ENCODE peak calls at places on chromosome 15, in four cellular contexts. O is left colon, G is kidney epithelial cell, F is NCI-H146. L is an unnamed sample.

GRCh38 chr15:34652726-34653033 is 69.2 kb upstream of the GOLGA8B start:
- DNase-seq in O (no peak), G (no peak), F (no peak), L (no peak)

GRCh38 chr15:70474367-70474681 is 289.0 kb downstream of the UACA start:
- DNase-seq in O (no peak), G (no peak), F (no peak), L (peak)

GRCh38 chr15:70765504-70766281 is 2.3 kb upstream of the UACA start:
- DNase-seq in O (no peak), G (no peak), F (no peak), L (no peak)

GRCh38 chr15:101016581-101016980 is 97.4 kb downstream of the LRRK1 start:
- DNase-seq in O (no peak), G (no peak), F (no peak), L (no peak)

GRCh38 chr15:44882499-44882968 is 74.0 kb upstream of the TERB2 start:
- DNase-seq in O (no peak), G (no peak), F (no peak), L (peak)

GRCh38 chr15:93327364-93327763 is 238.4 kb upstream of the RGMA start:
- DNase-seq in O (no peak), G (no peak), F (no peak), L (no peak)

GRCh38 chr15:58066042-58066867 is 744 bp upstream of the ALDH1A2 start:
- DNase-seq in O (peak), G (no peak), F (no peak), L (peak)

GRCh38 chr15:79724312-79724711 is 172.5 kb downstream of the MTHFS start:
- DNase-seq in O (no peak), G (no peak), F (no peak), L (no peak)

GRCh38 chr15:75022808-75023193 is 589 bp upstream of the PPCDC start:
- DNase-seq in O (no peak), G (no peak), F (no peak), L (no peak)

GRCh38 chr15:65611888-65612615 is 1.1 kb upstream of the INTS14 start:
- DNase-seq in O (no peak), G (no peak), F (peak), L (no peak)

GRCh38 chr15:65400760-65401606 is 21.8 kb downstream of the IGDCC4 start:
- DNase-seq in O (peak), G (no peak), F (peak), L (peak)

GRCh38 chr15:62506217-62506805 is 341.2 kb upstream of the C2CD4B start:
- DNase-seq in O (no peak), G (no peak), F (no peak), L (peak)

GRCh38 chr15:42032376-42033213 is 11.8 kb upstream of the PLA2G4E start:
- DNase-seq in O (no peak), G (no peak), F (no peak), L (no peak)

GRCh38 chr15:58396181-58396580 is 35.6 kb upstream of the LIPC start:
- DNase-seq in O (no peak), G (peak), F (no peak), L (peak)

GRCh38 chr15:56496635-56497034 is 31.7 kb upstream of the MNS1 start:
- DNase-seq in O (no peak), G (peak), F (peak), L (peak)

GRCh38 chr15:64507293-64507802 is 47.0 kb downstream of the ZNF609 start:
- DNase-seq in O (peak), G (peak), F (no peak), L (no peak)

GRCh38 chr15:75062706-75063105 is 39.3 kb downstream of the PPCDC start:
- DNase-seq in O (no peak), G (no peak), F (no peak), L (no peak)

GRCh38 chr15:75136758-75137157 is 64.9 kb upstream of the C15orf39 start:
- DNase-seq in O (no peak), G (no peak), F (no peak), L (no peak)

GRCh38 chr15:66356359-66357236 is at the start of gene TIPIN:
- DNase-seq in O (peak), G (peak), F (peak), L (peak)

GRCh38 chr15:77702211-77702957 is 69.7 kb upstream of the LINGO1 start:
- DNase-seq in O (peak), G (peak), F (no peak), L (peak)

GRCh38 chr15:39934415-39935044 is 615 bp downstream of the EIF2AK4 start:
- DNase-seq in O (no peak), G (no peak), F (no peak), L (peak)

GRCh38 chr15:58081446-58081845 is 15.9 kb upstream of the ALDH1A2 start:
- DNase-seq in O (no peak), G (no peak), F (no peak), L (no peak)

GRCh38 chr15:30882861-30883433 is 20.8 kb upstream of the FAN1 start:
- DNase-seq in O (no peak), G (no peak), F (no peak), L (no peak)

GRCh38 chr15:67115567-67115966 is 50.2 kb downstream of the SMAD3 start:
- DNase-seq in O (no peak), G (no peak), F (no peak), L (no peak)

GRCh38 chr15:25182736-25183445 is 228.1 kb downstream of the SNRPN start:
- DNase-seq in O (no peak), G (no peak), F (no peak), L (no peak)

GRCh38 chr15:60299452-60300047 is 98.2 kb downstream of the ANXA2 start:
- DNase-seq in O (peak), G (no peak), F (peak), L (peak)

GRCh38 chr15:68546318-68546717 is 32.5 kb upstream of the CORO2B start:
- DNase-seq in O (no peak), G (no peak), F (no peak), L (no peak)

GRCh38 chr15:71892335-71892734 is 82.0 kb downstream of the NR2E3 start:
- DNase-seq in O (no peak), G (no peak), F (no peak), L (no peak)

L was measured in RWPE1.